ENCODE peak calls at places on chromosomes 3 and 15, in six cellular contexts. One of them, this sample, is unnamed.

GRCh38 chr3:46670891-46671427 is 22.5 kb downstream of the ALS2CL start:
- DNase-seq in GM12878: no peak
- DNase-seq in GM12891: peak
- DNase-seq in HepG2: no peak
- DNase-seq in K562: no peak
- DNase-seq in H1: peak
- DNase-seq in this sample: peak

GRCh38 chr3:65793495-65794200 is 245.1 kb downstream of the MAGI1 start:
- DNase-seq in GM12878: no peak
- DNase-seq in GM12891: no peak
- DNase-seq in HepG2: no peak
- DNase-seq in K562: no peak
- DNase-seq in H1: no peak
- DNase-seq in this sample: no peak

GRCh38 chr15:71792521-71792920 is 17.8 kb upstream of the NR2E3 start:
- DNase-seq in GM12878: no peak
- DNase-seq in GM12891: no peak
- DNase-seq in HepG2: no peak
- DNase-seq in K562: no peak
- DNase-seq in H1: no peak
- DNase-seq in this sample: no peak

GRCh38 chr3:108493862-108494261 is 16.5 kb downstream of the MYH15 start:
- DNase-seq in GM12878: no peak
- DNase-seq in GM12891: no peak
- DNase-seq in HepG2: no peak
- DNase-seq in K562: no peak
- DNase-seq in H1: no peak
- DNase-seq in this sample: no peak

GRCh38 chr3:33115024-33115768 is 1.4 kb downstream of the CRTAP start:
- DNase-seq in GM12878: no peak
- DNase-seq in GM12891: no peak
- DNase-seq in HepG2: no peak
- DNase-seq in K562: peak
- DNase-seq in H1: no peak
- DNase-seq in this sample: no peak

GRCh38 chr15:63372018-63372705 is 9.5 kb downstream of the CA12 start:
- DNase-seq in GM12878: no peak
- DNase-seq in GM12891: no peak
- DNase-seq in HepG2: no peak
- DNase-seq in K562: peak
- DNase-seq in H1: no peak
- DNase-seq in this sample: no peak

GRCh38 chr3:123110238-123110952 is 43.6 kb downstream of the PDIA5 start:
- DNase-seq in GM12878: no peak
- DNase-seq in GM12891: no peak
- DNase-seq in HepG2: no peak
- DNase-seq in K562: no peak
- DNase-seq in H1: no peak
- DNase-seq in this sample: no peak

GRCh38 chr3:79651536-79652065 is 116.2 kb downstream of the ROBO1 start:
- DNase-seq in GM12878: no peak
- DNase-seq in GM12891: no peak
- DNase-seq in HepG2: no peak
- DNase-seq in K562: no peak
- DNase-seq in H1: no peak
- DNase-seq in this sample: no peak

GRCh38 chr3:149319750-149320149 is 13.7 kb downstream of the TM4SF18 start:
- DNase-seq in GM12878: no peak
- DNase-seq in GM12891: no peak
- DNase-seq in HepG2: no peak
- DNase-seq in K562: no peak
- DNase-seq in H1: no peak
- DNase-seq in this sample: no peak

GRCh38 chr15:39582286-39582976 is 1.6 kb downstream of the THBS1 start:
- DNase-seq in GM12878: no peak
- DNase-seq in GM12891: no peak
- DNase-seq in HepG2: no peak
- DNase-seq in K562: no peak
- DNase-seq in H1: no peak
- DNase-seq in this sample: no peak

GRCh38 chr3:174216019-174216418 is 643.1 kb upstream of the NAALADL2 start:
- DNase-seq in GM12878: no peak
- DNase-seq in GM12891: no peak
- DNase-seq in HepG2: no peak
- DNase-seq in K562: no peak
- DNase-seq in H1: no peak
- DNase-seq in this sample: no peak

GRCh38 chr3:73868688-73869315 is 244.1 kb upstream of the PDZRN3 start:
- DNase-seq in GM12878: no peak
- DNase-seq in GM12891: no peak
- DNase-seq in HepG2: peak
- DNase-seq in K562: no peak
- DNase-seq in H1: peak
- DNase-seq in this sample: no peak

GRCh38 chr3:129123314-129124060 is 1.9 kb upstream of the RAB43 start:
- DNase-seq in GM12878: no peak
- DNase-seq in GM12891: no peak
- DNase-seq in HepG2: peak
- DNase-seq in K562: no peak
- DNase-seq in H1: no peak
- DNase-seq in this sample: no peak

GRCh38 chr3:62833538-62833937 is 41.7 kb downstream of the CADPS start:
- DNase-seq in GM12878: no peak
- DNase-seq in GM12891: no peak
- DNase-seq in HepG2: peak
- DNase-seq in K562: no peak
- DNase-seq in H1: no peak
- DNase-seq in this sample: no peak

GRCh38 chr3:33131328-33132018 is 17.7 kb downstream of the CRTAP start:
- DNase-seq in GM12878: no peak
- DNase-seq in GM12891: peak
- DNase-seq in HepG2: peak
- DNase-seq in K562: peak
- DNase-seq in H1: peak
- DNase-seq in this sample: peak

GRCh38 chr15:40281057-40281850 is 1.6 kb downstream of the ANKRD63 start:
- DNase-seq in GM12878: no peak
- DNase-seq in GM12891: no peak
- DNase-seq in HepG2: no peak
- DNase-seq in K562: no peak
- DNase-seq in H1: peak
- DNase-seq in this sample: no peak

GRCh38 chr3:52535411-52536111 is 844 bp upstream of the UQCC5 start:
- DNase-seq in GM12878: no peak
- DNase-seq in GM12891: no peak
- DNase-seq in HepG2: no peak
- DNase-seq in K562: no peak
- DNase-seq in H1: no peak
- DNase-seq in this sample: no peak

GRCh38 chr3:43389388-43390254 is 103.3 kb downstream of the SNRK start:
- DNase-seq in GM12878: peak
- DNase-seq in GM12891: no peak
- DNase-seq in HepG2: peak
- DNase-seq in K562: no peak
- DNase-seq in H1: no peak
- DNase-seq in this sample: no peak

GRCh38 chr3:37925157-37925556 is 63.5 kb downstream of the CTDSPL start:
- DNase-seq in GM12878: no peak
- DNase-seq in GM12891: no peak
- DNase-seq in HepG2: no peak
- DNase-seq in K562: no peak
- DNase-seq in H1: peak
- DNase-seq in this sample: no peak

GRCh38 chr3:17111556-17111955 is 226.8 kb downstream of the PLCL2 start:
- DNase-seq in GM12878: no peak
- DNase-seq in GM12891: no peak
- DNase-seq in HepG2: no peak
- DNase-seq in K562: no peak
- DNase-seq in H1: no peak
- DNase-seq in this sample: no peak

GRCh38 chr15:32730677-32731654 is 13.2 kb downstream of the GREM1 start:
- DNase-seq in GM12878: no peak
- DNase-seq in GM12891: no peak
- DNase-seq in HepG2: peak
- DNase-seq in K562: peak
- DNase-seq in H1: peak
- DNase-seq in this sample: no peak

GRCh38 chr3:49840371-49840770 is 16.0 kb downstream of the TRAIP start:
- DNase-seq in GM12878: no peak
- DNase-seq in GM12891: no peak
- DNase-seq in HepG2: no peak
- DNase-seq in K562: no peak
- DNase-seq in H1: no peak
- DNase-seq in this sample: no peak

GRCh38 chr15:44066211-44066827 is 128.8 kb downstream of the FRMD5 start:
- DNase-seq in GM12878: peak
- DNase-seq in GM12891: peak
- DNase-seq in HepG2: peak
- DNase-seq in K562: peak
- DNase-seq in H1: peak
- DNase-seq in this sample: peak
- TF ChIP-seq TAF1 in GM12878: no peak
- TF ChIP-seq TAF1 in GM12891: no peak
- TF ChIP-seq TAF1 in HepG2: no peak
- TF ChIP-seq TAF1 in K562: no peak
- TF ChIP-seq TAF1 in H1: no peak
- TF ChIP-seq TAF1 in this sample: no peak

DNA sequence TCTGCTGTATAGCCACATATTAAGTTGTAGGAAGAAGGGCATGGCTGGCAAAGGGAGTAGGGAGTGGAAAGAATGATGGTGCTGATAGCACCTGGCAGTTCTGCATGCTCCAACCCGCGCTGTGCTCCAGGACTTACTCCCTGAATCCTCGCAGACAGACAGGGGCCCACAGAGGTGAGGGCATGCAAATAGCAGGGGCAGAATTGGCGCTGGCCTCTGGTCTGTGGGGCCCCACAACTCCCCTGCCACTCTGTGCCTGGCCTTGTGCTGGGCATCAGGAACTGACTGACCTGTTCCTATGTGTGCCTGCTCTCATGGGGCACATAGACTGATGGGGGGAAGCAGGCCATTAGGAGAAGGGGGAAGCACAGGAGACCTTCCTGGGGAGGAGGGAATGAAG is 20.9 kb downstream of the HDAC11 start:
- DNase-seq in GM12878: no peak
- DNase-seq in GM12891: no peak
- DNase-seq in HepG2: no peak
- DNase-seq in K562: no peak
- DNase-seq in H1: no peak
- DNase-seq in this sample: no peak
- TF ChIP-seq POLR2A in GM12878: no peak
- TF ChIP-seq POLR2A in GM12891: no peak
- TF ChIP-seq POLR2A in HepG2: no peak
- TF ChIP-seq POLR2A in K562: no peak
- TF ChIP-seq POLR2A in H1: no peak
- TF ChIP-seq POLR2A in this sample: no peak

GRCh38 chr3:10223676-10224639 is 24.3 kb upstream of the TATDN2 start:
- DNase-seq in GM12878: peak
- DNase-seq in GM12891: no peak
- DNase-seq in HepG2: peak
- DNase-seq in K562: no peak
- DNase-seq in H1: no peak
- DNase-seq in this sample: peak

GRCh38 chr3:10228248-10228950 is 19.9 kb upstream of the TATDN2 start:
- DNase-seq in GM12878: no peak
- DNase-seq in GM12891: no peak
- DNase-seq in HepG2: no peak
- DNase-seq in K562: no peak
- DNase-seq in H1: no peak
- DNase-seq in this sample: no peak

GRCh38 chr3:10219737-10220136 is 28.5 kb upstream of the TATDN2 start:
- DNase-seq in GM12878: no peak
- DNase-seq in GM12891: no peak
- DNase-seq in HepG2: no peak
- DNase-seq in K562: no peak
- DNase-seq in H1: no peak
- DNase-seq in this sample: no peak

GRCh38 chr3:10226293-10226692 is 22.0 kb upstream of the TATDN2 start:
- DNase-seq in GM12878: no peak
- DNase-seq in GM12891: no peak
- DNase-seq in HepG2: no peak
- DNase-seq in K562: no peak
- DNase-seq in H1: peak
- DNase-seq in this sample: no peak

DNA sequence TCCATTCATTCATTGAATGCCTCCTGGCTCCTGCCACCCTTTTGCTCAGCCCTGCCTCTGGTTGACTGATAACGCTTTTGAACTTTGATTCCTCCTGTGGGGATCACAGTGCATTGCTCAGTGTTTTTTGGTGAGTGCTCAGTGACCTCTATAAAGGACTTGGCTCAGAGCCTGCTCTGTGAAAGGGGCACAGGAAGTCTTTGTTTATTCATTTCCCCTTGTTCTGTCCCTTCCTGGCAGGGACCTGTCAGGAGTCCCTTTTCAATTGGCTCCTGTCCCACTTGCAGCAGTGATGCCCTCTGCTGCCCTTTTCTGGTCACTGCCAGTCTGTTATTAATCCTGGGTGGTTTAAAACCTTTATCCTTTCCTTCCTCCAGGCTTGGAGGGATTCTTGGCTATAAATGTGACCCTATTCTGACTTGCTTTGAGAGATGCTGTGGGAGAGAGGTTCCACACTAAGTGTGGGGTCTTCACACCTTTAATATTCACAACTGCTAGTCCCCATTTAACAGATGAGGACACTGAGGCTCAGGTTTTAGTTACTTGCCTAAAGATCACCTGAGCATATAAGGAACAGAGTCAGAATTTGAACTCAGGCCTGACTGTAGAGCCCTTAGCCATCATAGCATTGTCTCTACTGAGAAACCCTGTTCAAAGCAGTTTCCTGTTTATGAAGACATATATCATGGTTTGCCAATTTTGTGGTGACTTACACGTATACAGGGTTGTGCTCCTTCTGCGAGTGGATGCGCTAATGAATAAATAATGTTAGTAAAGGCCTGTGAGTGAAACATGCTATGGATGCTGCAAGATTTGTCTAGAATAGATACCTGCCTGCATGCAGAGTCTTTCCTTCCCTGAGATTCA is 23.2 kb upstream of the TATDN2 start:
- DNase-seq in GM12878: no peak
- DNase-seq in GM12891: peak
- DNase-seq in HepG2: peak
- DNase-seq in K562: peak
- DNase-seq in H1: peak
- DNase-seq in this sample: peak
- TF ChIP-seq POLR2AphosphoS5 in GM12878: no peak
- TF ChIP-seq POLR2AphosphoS5 in GM12891: no peak
- TF ChIP-seq POLR2AphosphoS5 in HepG2: no peak
- TF ChIP-seq POLR2AphosphoS5 in K562: no peak
- TF ChIP-seq POLR2AphosphoS5 in H1: no peak
- TF ChIP-seq POLR2AphosphoS5 in this sample: no peak

DNA sequence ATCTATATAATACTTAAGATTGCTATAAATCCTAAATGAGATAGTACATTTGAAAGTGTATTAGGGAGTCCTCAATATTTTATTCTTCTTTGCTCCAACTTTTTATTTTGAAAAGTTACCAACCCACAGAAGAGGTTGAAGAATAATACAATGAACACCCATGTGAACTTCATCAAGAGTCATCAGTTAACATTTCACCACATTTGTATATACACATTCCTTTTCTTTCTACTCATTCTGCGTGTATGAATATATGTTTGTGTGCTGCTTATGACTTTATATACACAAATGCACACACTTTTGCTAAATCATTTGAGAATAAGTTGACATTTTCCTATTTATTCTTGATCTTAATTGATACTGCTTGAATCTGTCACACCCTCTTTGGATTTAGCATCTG is 193.3 kb upstream of the CGNL1 start:
- DNase-seq in GM12878: no peak
- DNase-seq in GM12891: no peak
- DNase-seq in HepG2: no peak
- DNase-seq in K562: no peak
- DNase-seq in H1: no peak
- DNase-seq in this sample: no peak
- TF ChIP-seq TAF1 in GM12878: no peak
- TF ChIP-seq TAF1 in GM12891: no peak
- TF ChIP-seq TAF1 in HepG2: no peak
- TF ChIP-seq TAF1 in K562: no peak
- TF ChIP-seq TAF1 in H1: no peak
- TF ChIP-seq TAF1 in this sample: no peak

This sample was measured in GM12892.